ENCODE peak calls at places on chromosomes 7 and 10, in nine cellular contexts. B, Y, A, Q, Z, V, N, M and J are unnamed samples.

GRCh38 chr10:88042162-88043100 is 179.0 kb downstream of the PTEN start:
- DNase-seq in A (no peak), M (no peak), Z (peak), Y (peak), Q (no peak), N (peak), B (no peak), V (no peak), J (no peak)

GRCh38 chr10:76113952-76114351 is 682.5 kb downstream of the LRMDA start:
- DNase-seq in Z (peak), B (no peak), M (no peak), N (no peak), Y (no peak), Q (no peak), A (no peak), V (no peak), J (no peak)

GRCh38 chr10:12727832-12728215 is 273.7 kb downstream of the CCDC3 start:
- DNase-seq in Z (no peak), N (no peak), A (no peak), Y (peak), Q (no peak), M (no peak), B (no peak), V (no peak), J (no peak)

GRCh38 chr7:82572195-82572880 is 128.8 kb upstream of the CACNA2D1 start:
- DNase-seq in Q (peak), N (peak), V (peak), M (peak), B (peak), Z (peak), Y (peak), A (peak), J (peak)

GRCh38 chr7:66301737-66302136 is 96.6 kb downstream of the TPST1 start:
- DNase-seq in N (no peak), V (no peak), B (no peak), Y (no peak), A (no peak), M (no peak), Z (no peak), Q (no peak), J (no peak)

GRCh38 chr10:91796332-91797076 is 1.7 kb upstream of the TNKS2 start:
- DNase-seq in M (no peak), N (no peak), Y (peak), B (no peak), A (peak), Q (peak), Z (no peak), V (peak), J (no peak)

GRCh38 chr7:128402346-128402745 is 7.4 kb downstream of the IMPDH1 start:
- DNase-seq in Q (no peak), B (no peak), M (no peak), Y (no peak), V (no peak), A (no peak), N (no peak), Z (no peak), J (no peak)

GRCh38 chr7:137652721-137653120 is 194.1 kb downstream of the DGKI start:
- DNase-seq in N (no peak), Y (no peak), Q (no peak), B (no peak), A (no peak), M (no peak), V (no peak), Z (peak), J (no peak)